ENCODE peak calls at places on chromosome 4, in five cellular contexts. One of them, this sample, is unnamed.

GRCh38 chr4:88880001-88880400 is 177.0 kb downstream of the FAM13A start:
- DNase-seq in CD4-positive, alpha-beta memory T cell: no peak
- DNase-seq in H9: no peak
- DNase-seq in midbrain: no peak
- DNase-seq in stimulated activated CD4-positive, alpha-beta T cell treated with anti-CD3 and anti-CD28 coated beads, Interleukin-15, amount 100 ng/mL, for 1 hour: no peak
- DNase-seq in this sample: no peak

GRCh38 chr4:108794136-108794535 is 31.3 kb upstream of the ETNPPL start:
- DNase-seq in CD4-positive, alpha-beta memory T cell: no peak
- DNase-seq in stimulated activated CD4-positive, alpha-beta T cell treated with anti-CD3 and anti-CD28 coated beads, Interleukin-15, amount 100 ng/mL, for 1 hour: no peak
- DNase-seq in midbrain: peak; percentile 58
- DNase-seq in H9: no peak
- DNase-seq in this sample: no peak

GRCh38 chr4:38782452-38783108 is at the start of gene TLR10:
- DNase-seq in H9: peak; percentile 36
- DNase-seq in stimulated activated CD4-positive, alpha-beta T cell treated with anti-CD3 and anti-CD28 coated beads, Interleukin-15, amount 100 ng/mL, for 1 hour: no peak
- DNase-seq in midbrain: peak; percentile 51
- DNase-seq in CD4-positive, alpha-beta memory T cell: peak; percentile 50
- DNase-seq in this sample: no peak

GRCh38 chr4:40289366-40290188 is 45.6 kb upstream of the CHRNA9 start:
- DNase-seq in stimulated activated CD4-positive, alpha-beta T cell treated with anti-CD3 and anti-CD28 coated beads, Interleukin-15, amount 100 ng/mL, for 1 hour: no peak
- DNase-seq in midbrain: no peak
- DNase-seq in CD4-positive, alpha-beta memory T cell: peak; percentile 36
- DNase-seq in H9: no peak
- DNase-seq in this sample: no peak

GRCh38 chr4:108529102-108529501 is 91.3 kb upstream of the RPL34 start:
- DNase-seq in midbrain: no peak
- DNase-seq in H9: no peak
- DNase-seq in stimulated activated CD4-positive, alpha-beta T cell treated with anti-CD3 and anti-CD28 coated beads, Interleukin-15, amount 100 ng/mL, for 1 hour: no peak
- DNase-seq in CD4-positive, alpha-beta memory T cell: no peak
- DNase-seq in this sample: no peak

GRCh38 chr4:140238353-140239041 is 84.5 kb upstream of the MAML3 start:
- DNase-seq in midbrain: peak; percentile 61
- DNase-seq in stimulated activated CD4-positive, alpha-beta T cell treated with anti-CD3 and anti-CD28 coated beads, Interleukin-15, amount 100 ng/mL, for 1 hour: no peak
- DNase-seq in H9: peak; percentile 60
- DNase-seq in CD4-positive, alpha-beta memory T cell: no peak
- DNase-seq in this sample: peak; percentile 86

GRCh38 chr4:17544205-17544604 is 29.2 kb downstream of the CLRN2 start:
- DNase-seq in midbrain: peak; percentile 93
- DNase-seq in stimulated activated CD4-positive, alpha-beta T cell treated with anti-CD3 and anti-CD28 coated beads, Interleukin-15, amount 100 ng/mL, for 1 hour: no peak
- DNase-seq in CD4-positive, alpha-beta memory T cell: no peak
- DNase-seq in H9: peak; percentile 41
- DNase-seq in this sample: peak; percentile 40

GRCh38 chr4:19227701-19228100 is 1024.0 kb upstream of the SLIT2 start:
- DNase-seq in CD4-positive, alpha-beta memory T cell: no peak
- DNase-seq in H9: no peak
- DNase-seq in stimulated activated CD4-positive, alpha-beta T cell treated with anti-CD3 and anti-CD28 coated beads, Interleukin-15, amount 100 ng/mL, for 1 hour: no peak
- DNase-seq in midbrain: no peak
- DNase-seq in this sample: no peak

GRCh38 chr4:160848901-160849735 is 1314.7 kb downstream of the FSTL5 start:
- DNase-seq in stimulated activated CD4-positive, alpha-beta T cell treated with anti-CD3 and anti-CD28 coated beads, Interleukin-15, amount 100 ng/mL, for 1 hour: no peak
- DNase-seq in CD4-positive, alpha-beta memory T cell: no peak
- DNase-seq in midbrain: no peak
- DNase-seq in H9: no peak
- DNase-seq in this sample: no peak

GRCh38 chr4:10753326-10753725 is 68.8 kb upstream of the CLNK start:
- DNase-seq in H9: no peak
- DNase-seq in CD4-positive, alpha-beta memory T cell: no peak
- DNase-seq in stimulated activated CD4-positive, alpha-beta T cell treated with anti-CD3 and anti-CD28 coated beads, Interleukin-15, amount 100 ng/mL, for 1 hour: no peak
- DNase-seq in midbrain: no peak
- DNase-seq in this sample: no peak